ENCODE peak calls at places on chromosomes 16 and 17, in four cellular contexts. L is iPS-NIHi11, X is progenitor cell of endocrine pancreas, M is iris pigment epithelial cell. R is an unnamed sample.

GRCh38 chr16:86307518-86307903 is 202.8 kb upstream of the FOXF1 start:
- DNase-seq in X (no peak), L (no peak), M (peak), R (no peak)

GRCh38 chr17:82939213-82940030 is 99.6 kb upstream of the ZNF750 start:
- DNase-seq in M (no peak), L (no peak), X (no peak), R (no peak)

GRCh38 chr17:55275894-55276804 is 11.4 kb downstream of the HLF start:
- DNase-seq in L (no peak), X (no peak), M (no peak), R (no peak)

GRCh38 chr17:47836601-47837000 is 4.5 kb downstream of the SCRN2 start:
- DNase-seq in L (no peak), X (no peak), M (no peak), R (no peak)

GRCh38 chr17:28133562-28133970 is 91.1 kb downstream of the NLK start:
- DNase-seq in M (peak), L (no peak), X (no peak), R (no peak)

GRCh38 chr17:22694362-22695227 is 1002.3 kb downstream of the KCNJ18 start:
- DNase-seq in L (no peak), M (no peak), X (no peak), R (no peak)

GRCh38 chr16:10385725-10386516 is at the start of gene ATF7IP2:
- DNase-seq in L (peak), X (peak), M (peak), R (peak)

GRCh38 chr16:49491736-49492089 is 118.1 kb downstream of the C16orf78 start:
- DNase-seq in X (no peak), L (peak), M (no peak), R (no peak)

GRCh38 chr17:76888661-76889060 is 20.5 kb downstream of the MGAT5B start:
- DNase-seq in M (no peak), X (no peak), L (peak), R (no peak)

GRCh38 chr17:58006563-58006923 is 503 bp downstream of the SRSF1 start:
- DNase-seq in M (peak), L (peak), X (peak), R (peak)

GRCh38 chr17:48577330-48577945 is 712 bp downstream of the HOXB4 start:
- DNase-seq in M (no peak), L (no peak), X (no peak), R (no peak)

GRCh38 chr16:3101841-3102470 is 2.9 kb upstream of the ZSCAN10 start:
- DNase-seq in M (no peak), X (no peak), L (peak), R (no peak)

GRCh38 chr16:1366712-1367299 is 15.1 kb downstream of the GNPTG start:
- DNase-seq in X (no peak), L (no peak), M (no peak), R (no peak)

GRCh38 chr17:36627101-36627500 is 25.7 kb downstream of the MRM1 start:
- DNase-seq in L (peak), X (no peak), M (no peak), R (peak)

GRCh38 chr17:17800504-17801021 is 36.2 kb downstream of the SREBF1 start:
- DNase-seq in X (no peak), M (no peak), L (no peak), R (no peak)

GRCh38 chr17:58402047-58402446 is 15.3 kb downstream of the RNF43 start:
- DNase-seq in M (peak), L (no peak), X (no peak), R (no peak)

GRCh38 chr16:81279375-81279774 is 35.4 kb upstream of the GAN start:
- DNase-seq in X (no peak), M (peak), L (no peak), R (no peak)

GRCh38 chr17:40791808-40792436 is 7.8 kb downstream of the KRT28 start:
- DNase-seq in M (peak), X (no peak), L (peak), R (no peak)

GRCh38 chr17:30831257-30831656 is 509 bp upstream of the ATAD5 start:
- DNase-seq in L (peak), X (no peak), M (peak), R (no peak)

GRCh38 chr16:71499775-71500364 is 10.7 kb upstream of the ZNF19 start:
- DNase-seq in M (peak), L (peak), X (peak), R (no peak)

GRCh38 chr17:36937961-36938565 is 788 bp downstream of the LHX1 start:
- DNase-seq in M (no peak), L (peak), X (no peak), R (no peak)

GRCh38 chr16:26787924-26788323 is 278.8 kb upstream of the C16orf82 start:
- DNase-seq in M (no peak), X (no peak), L (peak), R (peak)

GRCh38 chr17:36183001-36183810 is 6.8 kb upstream of the TBC1D3B start:
- DNase-seq in L (peak), X (peak), M (peak), R (peak)

GRCh38 chr16:4984174-4985000 is 26.3 kb downstream of the SEC14L5 start:
- DNase-seq in M (no peak), L (no peak), X (no peak), R (no peak)

GRCh38 chr16:84764970-84765369 is 54.8 kb upstream of the CRISPLD2 start:
- DNase-seq in M (peak), L (no peak), X (no peak), R (no peak)

GRCh38 chr17:76556759-76557367 is 17.0 kb downstream of the PRCD start:
- DNase-seq in M (peak), X (no peak), L (no peak), R (no peak)

GRCh38 chr17:16363749-16364536 is 10.7 kb upstream of the CENPV start:
- DNase-seq in L (peak), M (peak), X (peak), R (peak)

GRCh38 chr17:70636517-70637133 is 467.3 kb downstream of the KCNJ2 start:
- DNase-seq in M (peak), X (no peak), L (peak), R (peak)

GRCh38 chr17:77458202-77459017 is 317.6 kb downstream of the SEC14L1 start:
- DNase-seq in X (no peak), L (no peak), M (no peak), R (no peak)

GRCh38 chr16:75943705-75944514 is 217.6 kb upstream of the CPHXL start:
- DNase-seq in M (no peak), L (no peak), X (no peak), R (no peak)

GRCh38 chr17:42281571-42282096 is 5.4 kb upstream of the STAT5B start:
- DNase-seq in L (no peak), X (no peak), M (no peak), R (no peak)

GRCh38 chr16:9763505-9763904 is 418.7 kb downstream of the GRIN2A start:
- DNase-seq in X (no peak), L (peak), M (no peak), R (no peak)

GRCh38 chr17:72004476-72005331 is 116.1 kb upstream of the SOX9 start:
- DNase-seq in M (no peak), L (no peak), X (no peak), R (no peak)

GRCh38 chr17:74199306-74200092 is 4.0 kb upstream of the RPL38 start:
- DNase-seq in M (peak), X (peak), L (peak), R (no peak)

GRCh38 chr17:78995761-78996451 is 13.7 kb downstream of the CANT1 start:
- DNase-seq in L (peak), X (no peak), M (no peak), R (no peak)

GRCh38 chr17:8079291-8080207 is 8.0 kb downstream of the ALOX12B start:
- DNase-seq in X (peak), M (peak), L (peak), R (peak)

GRCh38 chr17:5122586-5123342 is 6.9 kb downstream of the USP6 start:
- DNase-seq in X (peak), M (peak), L (peak), R (no peak)

R was measured in NCI-H1930.